ENCODE peak calls at places on chromosomes 1 and 21, in four cellular contexts. One of them, this sample, is unnamed.

GRCh38 chr1:172637522-172637921 is 21.4 kb upstream of the FASLG start:
- DNase-seq in cardiac muscle cell: peak
- DNase-seq in ovary: no peak
- DNase-seq in stomach: no peak
- DNase-seq in this sample: peak

GRCh38 chr21:42376338-42376982 is 10.1 kb upstream of the TFF1 start:
- DNase-seq in ovary: no peak
- DNase-seq in cardiac muscle cell: no peak
- DNase-seq in stomach: peak
- DNase-seq in this sample: no peak

GRCh38 chr1:94705755-94706154 is 114.4 kb upstream of the SLC44A3 start:
- DNase-seq in stomach: no peak
- DNase-seq in ovary: no peak
- DNase-seq in cardiac muscle cell: peak
- DNase-seq in this sample: no peak

GRCh38 chr1:182600745-182601415 is 3.3 kb downstream of the RGS16 start:
- DNase-seq in stomach: no peak
- DNase-seq in ovary: no peak
- DNase-seq in cardiac muscle cell: peak
- DNase-seq in this sample: no peak

GRCh38 chr1:201217851-201218250 is 27.2 kb downstream of the IGFN1 start:
- DNase-seq in ovary: no peak
- DNase-seq in cardiac muscle cell: no peak
- DNase-seq in stomach: no peak
- DNase-seq in this sample: no peak

GRCh38 chr1:20699558-20699957 is 18.2 kb downstream of the KIF17 start:
- DNase-seq in stomach: no peak
- DNase-seq in cardiac muscle cell: no peak
- DNase-seq in ovary: no peak
- DNase-seq in this sample: no peak

GRCh38 chr1:54220004-54220811 is 20.2 kb downstream of the MRPL37 start:
- DNase-seq in cardiac muscle cell: peak
- DNase-seq in ovary: peak
- DNase-seq in stomach: no peak
- DNase-seq in this sample: no peak

GRCh38 chr1:157045251-157046218 is at the start of gene ARHGEF11:
- DNase-seq in cardiac muscle cell: peak
- DNase-seq in ovary: peak
- DNase-seq in stomach: peak
- DNase-seq in this sample: peak

GRCh38 chr1:222994506-222995229 is 148.4 kb downstream of the TLR5 start:
- DNase-seq in ovary: no peak
- DNase-seq in cardiac muscle cell: peak
- DNase-seq in stomach: no peak
- DNase-seq in this sample: peak

GRCh38 chr1:44664730-44665370 is 9.4 kb downstream of the TMEM53 start:
- DNase-seq in ovary: no peak
- DNase-seq in stomach: no peak
- DNase-seq in cardiac muscle cell: no peak
- DNase-seq in this sample: no peak
- TF ChIP-seq CTCF in ovary: no peak
- TF ChIP-seq CTCF in stomach: no peak
- TF ChIP-seq CTCF in cardiac muscle cell: no peak
- TF ChIP-seq CTCF in this sample: no peak

DNA sequence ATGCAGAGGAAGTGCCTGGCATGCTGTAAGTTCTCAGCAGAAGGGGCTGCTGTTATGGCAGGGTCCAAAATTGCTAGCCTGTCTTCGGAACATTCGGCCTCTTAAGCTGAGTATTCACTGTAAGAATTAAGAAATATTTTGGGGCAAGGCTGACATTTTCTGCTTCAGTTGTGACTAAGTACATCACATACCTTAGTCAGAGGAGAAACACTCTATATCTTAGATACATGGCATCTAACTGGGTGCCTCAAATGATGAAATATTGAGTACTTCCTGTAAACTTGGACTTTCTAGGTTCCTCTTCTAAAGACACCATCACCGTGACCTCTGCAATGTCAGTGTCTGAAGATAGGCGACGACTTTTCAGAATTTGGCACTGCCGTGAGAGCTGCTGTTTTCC is 65.6 kb downstream of the PCBP3 start:
- DNase-seq in cardiac muscle cell: peak
- DNase-seq in ovary: no peak
- DNase-seq in stomach: no peak
- DNase-seq in this sample: no peak
- H3K27ac ChIP-seq in cardiac muscle cell: no peak
- H3K27ac ChIP-seq in ovary: no peak
- H3K27ac ChIP-seq in stomach: no peak
- H3K27ac ChIP-seq in this sample: no peak

GRCh38 chr1:19096036-19096833 is 113.8 kb downstream of the UBR4 start:
- DNase-seq in cardiac muscle cell: peak
- DNase-seq in stomach: peak
- DNase-seq in ovary: no peak
- DNase-seq in this sample: peak
- TF ChIP-seq CTCF in cardiac muscle cell: peak
- TF ChIP-seq CTCF in stomach: peak
- TF ChIP-seq CTCF in ovary: no peak
- TF ChIP-seq CTCF in this sample: peak

DNA sequence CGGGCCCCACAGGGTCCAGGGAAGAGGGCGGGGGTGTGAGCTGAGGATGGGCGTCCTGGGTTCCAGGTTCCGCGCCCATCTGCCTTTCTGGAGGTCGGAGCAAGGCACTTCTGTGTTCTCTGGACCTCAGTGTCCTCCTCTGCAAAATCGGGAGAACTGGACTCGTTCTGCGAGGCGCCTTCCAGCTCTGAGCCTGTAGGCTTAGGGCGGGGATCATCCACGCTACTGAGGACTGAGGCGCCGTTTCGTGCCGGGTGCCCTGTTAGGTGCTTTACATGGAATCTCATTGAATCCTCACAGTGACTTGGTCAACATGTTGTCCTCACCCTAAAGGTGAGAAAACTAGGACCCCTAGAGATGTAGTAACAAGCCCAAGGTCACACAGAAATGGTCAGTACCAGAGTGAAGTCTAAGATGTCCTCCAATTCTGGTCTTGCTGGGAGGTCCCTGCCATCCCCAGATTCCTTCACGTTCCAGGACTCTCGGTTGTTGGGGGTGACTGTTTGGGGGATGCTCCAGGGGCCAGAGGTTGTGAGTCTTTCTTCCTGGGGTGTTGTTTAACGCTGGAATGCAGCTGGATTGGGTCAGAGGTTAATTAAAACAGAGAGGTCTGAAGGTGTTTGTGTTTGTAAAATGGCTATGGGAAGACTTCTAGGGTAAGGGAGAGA is 683 bp downstream of the PRKAA2 start:
- DNase-seq in stomach: peak
- DNase-seq in ovary: peak
- DNase-seq in cardiac muscle cell: no peak
- DNase-seq in this sample: no peak
- H3K27ac ChIP-seq in stomach: peak
- H3K27ac ChIP-seq in ovary: no peak
- H3K27ac ChIP-seq in cardiac muscle cell: peak
- H3K27ac ChIP-seq in this sample: no peak

GRCh38 chr1:23554481-23555224 is 4.6 kb downstream of the ID3 start:
- DNase-seq in stomach: peak
- DNase-seq in ovary: peak
- DNase-seq in cardiac muscle cell: peak
- DNase-seq in this sample: peak
- TF ChIP-seq CTCF in stomach: peak
- TF ChIP-seq CTCF in ovary: peak
- TF ChIP-seq CTCF in cardiac muscle cell: no peak
- TF ChIP-seq CTCF in this sample: peak

DNA sequence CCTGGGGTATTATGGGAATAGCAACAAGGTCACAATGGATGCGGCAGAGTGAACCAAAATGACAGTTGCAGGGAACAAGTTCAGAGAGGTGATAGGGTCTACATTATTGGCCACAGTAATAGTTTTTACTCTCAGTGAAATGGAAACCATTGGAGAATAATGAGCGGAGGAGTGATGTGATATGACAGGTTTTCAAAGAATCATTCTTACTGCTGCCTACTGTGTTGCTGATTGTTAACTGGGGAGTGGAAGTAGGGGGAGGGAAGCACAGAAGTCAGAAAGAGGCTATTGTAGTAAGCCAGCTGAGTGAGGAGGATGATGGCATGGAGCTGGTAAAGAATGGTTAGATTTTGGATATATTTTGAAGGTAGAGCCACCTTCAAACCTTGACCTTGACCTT is 195.2 kb upstream of the HOOK1 start:
- DNase-seq in cardiac muscle cell: no peak
- DNase-seq in ovary: no peak
- DNase-seq in stomach: no peak
- DNase-seq in this sample: no peak
- H3K27ac ChIP-seq in cardiac muscle cell: no peak
- H3K27ac ChIP-seq in ovary: no peak
- H3K27ac ChIP-seq in stomach: no peak
- H3K27ac ChIP-seq in this sample: no peak

DNA sequence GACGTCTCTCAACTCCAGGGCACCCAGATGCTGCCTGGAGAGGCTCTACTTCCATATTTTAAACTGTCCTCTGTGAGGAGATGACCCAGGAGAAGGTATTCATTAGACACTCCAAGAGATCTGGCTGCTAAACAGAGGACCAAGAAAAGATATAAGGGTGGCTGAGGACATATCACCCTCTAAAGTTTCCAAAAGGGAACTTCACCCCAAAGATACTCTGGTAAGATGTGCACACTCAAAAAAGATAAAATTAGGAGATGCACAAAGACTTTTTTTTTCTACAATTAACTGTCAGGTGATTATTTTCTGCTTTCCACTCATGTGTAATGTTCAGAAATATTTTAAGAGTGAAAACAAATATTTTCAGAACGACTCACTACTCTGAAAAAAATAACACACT is 1.4 kb downstream of the ZNF670 start:
- DNase-seq in stomach: no peak
- DNase-seq in ovary: no peak
- DNase-seq in cardiac muscle cell: peak
- DNase-seq in this sample: no peak
- TF ChIP-seq CTCF in stomach: no peak
- TF ChIP-seq CTCF in ovary: no peak
- TF ChIP-seq CTCF in cardiac muscle cell: no peak
- TF ChIP-seq CTCF in this sample: no peak

This sample was measured in A673.